ENCODE peak calls at places on chromosome 4, in five cellular contexts. One of them, this sample, is unnamed.

GRCh38 chr4:82745173-82745842 is 53.3 kb downstream of the SCD5 start:
- DNase-seq in lower lobe of right lung: no peak
- DNase-seq in fibroblast of pulmonary artery: no peak
- DNase-seq in upper lobe of left lung: no peak
- DNase-seq in colonic mucosa: no peak
- DNase-seq in this sample: peak

GRCh38 chr4:127604949-127605709 is 27.6 kb upstream of the INTU start:
- DNase-seq in lower lobe of right lung: no peak
- DNase-seq in fibroblast of pulmonary artery: peak
- DNase-seq in upper lobe of left lung: no peak
- DNase-seq in colonic mucosa: no peak
- DNase-seq in this sample: no peak

GRCh38 chr4:17587094-17587822 is 10.3 kb downstream of the LAP3 start:
- DNase-seq in lower lobe of right lung: no peak
- DNase-seq in fibroblast of pulmonary artery: no peak
- DNase-seq in upper lobe of left lung: no peak
- DNase-seq in colonic mucosa: no peak
- DNase-seq in this sample: no peak

GRCh38 chr4:64341711-64342110 is 67.5 kb downstream of the TECRL start:
- DNase-seq in lower lobe of right lung: no peak
- DNase-seq in fibroblast of pulmonary artery: no peak
- DNase-seq in upper lobe of left lung: no peak
- DNase-seq in colonic mucosa: no peak
- DNase-seq in this sample: no peak

GRCh38 chr4:176708771-176709311 is 83.9 kb downstream of the VEGFC start:
- DNase-seq in lower lobe of right lung: no peak
- DNase-seq in fibroblast of pulmonary artery: no peak
- DNase-seq in upper lobe of left lung: no peak
- DNase-seq in colonic mucosa: no peak
- DNase-seq in this sample: no peak

GRCh38 chr4:34181311-34181808 is 2063.0 kb downstream of the ARAP2 start:
- DNase-seq in lower lobe of right lung: no peak
- DNase-seq in fibroblast of pulmonary artery: peak
- DNase-seq in upper lobe of left lung: no peak
- DNase-seq in colonic mucosa: no peak
- DNase-seq in this sample: peak

GRCh38 chr4:88900432-88900831 is 156.6 kb downstream of the FAM13A start:
- DNase-seq in lower lobe of right lung: no peak
- DNase-seq in fibroblast of pulmonary artery: peak
- DNase-seq in upper lobe of left lung: no peak
- DNase-seq in colonic mucosa: no peak
- DNase-seq in this sample: peak

GRCh38 chr4:5054532-5054931 is 3.3 kb downstream of the STK32B start:
- DNase-seq in lower lobe of right lung: no peak
- DNase-seq in fibroblast of pulmonary artery: no peak
- DNase-seq in upper lobe of left lung: no peak
- DNase-seq in colonic mucosa: no peak
- DNase-seq in this sample: no peak

GRCh38 chr4:82776925-82777542 is 21.6 kb downstream of the SCD5 start:
- DNase-seq in lower lobe of right lung: no peak
- DNase-seq in fibroblast of pulmonary artery: no peak
- DNase-seq in upper lobe of left lung: no peak
- DNase-seq in colonic mucosa: no peak
- DNase-seq in this sample: no peak

GRCh38 chr4:126328914-126329313 is 1014.2 kb downstream of the FAT4 start:
- DNase-seq in lower lobe of right lung: no peak
- DNase-seq in fibroblast of pulmonary artery: no peak
- DNase-seq in upper lobe of left lung: no peak
- DNase-seq in colonic mucosa: no peak
- DNase-seq in this sample: no peak

DNA sequence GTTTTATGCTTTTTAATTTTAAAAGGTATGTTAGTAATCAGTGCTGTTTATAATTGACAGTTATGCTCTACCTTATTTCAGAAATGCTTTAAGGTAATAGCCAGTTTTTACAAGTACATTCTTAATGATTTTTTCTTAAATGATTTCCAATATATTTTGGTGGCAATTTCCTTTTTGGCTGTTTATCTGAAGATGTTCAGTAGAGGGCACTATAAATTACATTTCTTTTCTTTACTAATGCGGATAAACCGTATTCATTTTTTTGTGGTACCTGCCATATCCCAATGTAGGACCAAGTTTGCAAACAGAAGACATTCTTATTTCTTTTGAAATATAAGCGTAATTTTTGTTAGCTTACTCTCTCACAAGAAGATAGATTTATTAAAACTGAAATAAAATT is 65.4 kb downstream of the CCKAR start:
- DNase-seq in lower lobe of right lung: no peak
- DNase-seq in fibroblast of pulmonary artery: no peak
- DNase-seq in upper lobe of left lung: no peak
- DNase-seq in colonic mucosa: no peak
- DNase-seq in this sample: no peak
- TF ChIP-seq CTCF in lower lobe of right lung: no peak
- TF ChIP-seq CTCF in fibroblast of pulmonary artery: no peak
- TF ChIP-seq CTCF in upper lobe of left lung: no peak
- TF ChIP-seq CTCF in colonic mucosa: no peak
- TF ChIP-seq CTCF in this sample: peak

GRCh38 chr4:159051245-159052071 is 51.4 kb upstream of the RAPGEF2 start:
- DNase-seq in lower lobe of right lung: no peak
- DNase-seq in fibroblast of pulmonary artery: no peak
- DNase-seq in upper lobe of left lung: no peak
- DNase-seq in colonic mucosa: no peak
- DNase-seq in this sample: no peak
- H3K4me3 ChIP-seq in lower lobe of right lung: no peak
- H3K4me3 ChIP-seq in fibroblast of pulmonary artery: no peak
- H3K4me3 ChIP-seq in upper lobe of left lung: no peak
- H3K4me3 ChIP-seq in colonic mucosa: no peak
- H3K4me3 ChIP-seq in this sample: no peak

GRCh38 chr4:23969635-23970034 is 79.8 kb upstream of the PPARGC1A start:
- DNase-seq in lower lobe of right lung: no peak
- DNase-seq in fibroblast of pulmonary artery: peak
- DNase-seq in upper lobe of left lung: no peak
- DNase-seq in colonic mucosa: no peak
- DNase-seq in this sample: no peak

GRCh38 chr4:23962462-23962861 is 72.6 kb upstream of the PPARGC1A start:
- DNase-seq in lower lobe of right lung: no peak
- DNase-seq in fibroblast of pulmonary artery: no peak
- DNase-seq in upper lobe of left lung: no peak
- DNase-seq in colonic mucosa: no peak
- DNase-seq in this sample: no peak

GRCh38 chr4:23967281-23967680 is 77.4 kb upstream of the PPARGC1A start:
- DNase-seq in lower lobe of right lung: no peak
- DNase-seq in fibroblast of pulmonary artery: no peak
- DNase-seq in upper lobe of left lung: no peak
- DNase-seq in colonic mucosa: no peak
- DNase-seq in this sample: no peak

GRCh38 chr4:23970193-23970850 is 80.5 kb upstream of the PPARGC1A start:
- DNase-seq in lower lobe of right lung: no peak
- DNase-seq in fibroblast of pulmonary artery: no peak
- DNase-seq in upper lobe of left lung: no peak
- DNase-seq in colonic mucosa: no peak
- DNase-seq in this sample: no peak

GRCh38 chr4:23966720-23967119 is 76.9 kb upstream of the PPARGC1A start:
- DNase-seq in lower lobe of right lung: no peak
- DNase-seq in fibroblast of pulmonary artery: peak
- DNase-seq in upper lobe of left lung: no peak
- DNase-seq in colonic mucosa: no peak
- DNase-seq in this sample: no peak
- TF ChIP-seq CTCF in lower lobe of right lung: no peak
- TF ChIP-seq CTCF in fibroblast of pulmonary artery: peak
- TF ChIP-seq CTCF in upper lobe of left lung: no peak
- TF ChIP-seq CTCF in colonic mucosa: peak
- TF ChIP-seq CTCF in this sample: peak

GRCh38 chr4:15653430-15653829 is 1.7 kb downstream of the FBXL5 start:
- DNase-seq in lower lobe of right lung: no peak
- DNase-seq in fibroblast of pulmonary artery: no peak
- DNase-seq in upper lobe of left lung: no peak
- DNase-seq in colonic mucosa: no peak
- DNase-seq in this sample: no peak

GRCh38 chr4:15656038-15656470 is 897 bp upstream of the FBXL5 start:
- DNase-seq in lower lobe of right lung: no peak
- DNase-seq in fibroblast of pulmonary artery: peak
- DNase-seq in upper lobe of left lung: no peak
- DNase-seq in colonic mucosa: no peak
- DNase-seq in this sample: no peak

GRCh38 chr4:15655223-15656037 is at the start of gene FBXL5:
- DNase-seq in lower lobe of right lung: peak
- DNase-seq in fibroblast of pulmonary artery: peak
- DNase-seq in upper lobe of left lung: peak
- DNase-seq in colonic mucosa: peak
- DNase-seq in this sample: peak

GRCh38 chr4:15653864-15654391 is 1.2 kb downstream of the FBXL5 start:
- DNase-seq in lower lobe of right lung: no peak
- DNase-seq in fibroblast of pulmonary artery: peak
- DNase-seq in upper lobe of left lung: no peak
- DNase-seq in colonic mucosa: peak
- DNase-seq in this sample: peak

GRCh38 chr4:15654556-15655222 is 468 bp downstream of the FBXL5 start:
- DNase-seq in lower lobe of right lung: peak
- DNase-seq in fibroblast of pulmonary artery: peak
- DNase-seq in upper lobe of left lung: no peak
- DNase-seq in colonic mucosa: peak
- DNase-seq in this sample: no peak
- H3K4me3 ChIP-seq in lower lobe of right lung: peak
- H3K4me3 ChIP-seq in fibroblast of pulmonary artery: peak
- H3K4me3 ChIP-seq in upper lobe of left lung: peak
- H3K4me3 ChIP-seq in colonic mucosa: peak
- H3K4me3 ChIP-seq in this sample: peak